ENCODE peak calls at places on chromosome 4, in seven cellular contexts. One of them, this sample, is unnamed.

GRCh38 chr4:182344968-182345367 is 101.8 kb downstream of the TENM3 start:
- DNase-seq in spleen: no peak
- DNase-seq in cardiac muscle cell: no peak
- DNase-seq in ascending aorta: no peak
- DNase-seq in K562: no peak
- DNase-seq in naive thymus-derived CD4-positive, alpha-beta T cell: no peak
- DNase-seq in tibial nerve: no peak
- DNase-seq in this sample: no peak

GRCh38 chr4:83731609-83732008 is 195.7 kb downstream of the GPAT3 start:
- DNase-seq in spleen: no peak
- DNase-seq in cardiac muscle cell: no peak
- DNase-seq in ascending aorta: no peak
- DNase-seq in K562: peak; percentile 10
- DNase-seq in naive thymus-derived CD4-positive, alpha-beta T cell: no peak
- DNase-seq in tibial nerve: no peak
- DNase-seq in this sample: no peak

GRCh38 chr4:159014896-159015295 is 88.0 kb upstream of the RAPGEF2 start:
- DNase-seq in spleen: no peak
- DNase-seq in cardiac muscle cell: no peak
- DNase-seq in ascending aorta: no peak
- DNase-seq in K562: no peak
- DNase-seq in naive thymus-derived CD4-positive, alpha-beta T cell: no peak
- DNase-seq in tibial nerve: no peak
- DNase-seq in this sample: no peak

GRCh38 chr4:117477925-117478324 is 392.5 kb upstream of the TRAM1L1 start:
- DNase-seq in spleen: no peak
- DNase-seq in cardiac muscle cell: no peak
- DNase-seq in ascending aorta: no peak
- DNase-seq in K562: no peak
- DNase-seq in naive thymus-derived CD4-positive, alpha-beta T cell: no peak
- DNase-seq in tibial nerve: no peak
- DNase-seq in this sample: no peak

GRCh38 chr4:128009428-128009827 is 44.2 kb downstream of the ABHD18 start:
- DNase-seq in spleen: no peak
- DNase-seq in cardiac muscle cell: no peak
- DNase-seq in ascending aorta: no peak
- DNase-seq in K562: no peak
- DNase-seq in naive thymus-derived CD4-positive, alpha-beta T cell: no peak
- DNase-seq in tibial nerve: no peak
- DNase-seq in this sample: no peak

GRCh38 chr4:1130318-1131186 is 17.2 kb upstream of the RNF212 start:
- DNase-seq in spleen: peak; percentile 91
- DNase-seq in cardiac muscle cell: peak; percentile 87
- DNase-seq in ascending aorta: no peak
- DNase-seq in K562: peak; percentile 86
- DNase-seq in naive thymus-derived CD4-positive, alpha-beta T cell: peak; percentile 57
- DNase-seq in tibial nerve: peak; percentile 73
- DNase-seq in this sample: peak; percentile 53

GRCh38 chr4:130361616-130362015 is 1265.7 kb downstream of the C4orf33 start:
- DNase-seq in spleen: no peak
- DNase-seq in cardiac muscle cell: no peak
- DNase-seq in ascending aorta: no peak
- DNase-seq in K562: no peak
- DNase-seq in naive thymus-derived CD4-positive, alpha-beta T cell: no peak
- DNase-seq in tibial nerve: no peak
- DNase-seq in this sample: no peak

GRCh38 chr4:174154455-174154854 is 129.0 kb downstream of the FBXO8 start:
- DNase-seq in spleen: no peak
- DNase-seq in cardiac muscle cell: peak; percentile 69
- DNase-seq in ascending aorta: no peak
- DNase-seq in K562: peak; percentile 64
- DNase-seq in naive thymus-derived CD4-positive, alpha-beta T cell: no peak
- DNase-seq in tibial nerve: no peak
- DNase-seq in this sample: no peak

GRCh38 chr4:72110886-72111285 is 79.1 kb downstream of the NPFFR2 start:
- DNase-seq in spleen: no peak
- DNase-seq in cardiac muscle cell: no peak
- DNase-seq in ascending aorta: no peak
- DNase-seq in K562: no peak
- DNase-seq in naive thymus-derived CD4-positive, alpha-beta T cell: no peak
- DNase-seq in tibial nerve: no peak
- DNase-seq in this sample: no peak

GRCh38 chr4:100356172-100356571 is 161.7 kb downstream of the EMCN start:
- DNase-seq in spleen: no peak
- DNase-seq in cardiac muscle cell: peak; percentile 10
- DNase-seq in ascending aorta: no peak
- DNase-seq in K562: no peak
- DNase-seq in naive thymus-derived CD4-positive, alpha-beta T cell: no peak
- DNase-seq in tibial nerve: no peak
- DNase-seq in this sample: no peak

GRCh38 chr4:67545996-67546356 is 673 bp upstream of the CENPC start:
- DNase-seq in spleen: no peak
- DNase-seq in cardiac muscle cell: no peak
- DNase-seq in ascending aorta: no peak
- DNase-seq in K562: no peak
- DNase-seq in naive thymus-derived CD4-positive, alpha-beta T cell: no peak
- DNase-seq in tibial nerve: no peak
- DNase-seq in this sample: peak; percentile 28

GRCh38 chr4:37795796-37796195 is 30.7 kb upstream of the PGM2 start:
- DNase-seq in spleen: no peak
- DNase-seq in cardiac muscle cell: no peak
- DNase-seq in ascending aorta: no peak
- DNase-seq in K562: no peak
- DNase-seq in naive thymus-derived CD4-positive, alpha-beta T cell: no peak
- DNase-seq in tibial nerve: no peak
- DNase-seq in this sample: no peak

GRCh38 chr4:992297-993110 is 700 bp downstream of the SLC26A1 start:
- DNase-seq in spleen: no peak
- DNase-seq in cardiac muscle cell: no peak
- DNase-seq in ascending aorta: no peak
- DNase-seq in K562: peak; percentile 94
- DNase-seq in naive thymus-derived CD4-positive, alpha-beta T cell: no peak
- DNase-seq in tibial nerve: no peak
- DNase-seq in this sample: no peak

DNA sequence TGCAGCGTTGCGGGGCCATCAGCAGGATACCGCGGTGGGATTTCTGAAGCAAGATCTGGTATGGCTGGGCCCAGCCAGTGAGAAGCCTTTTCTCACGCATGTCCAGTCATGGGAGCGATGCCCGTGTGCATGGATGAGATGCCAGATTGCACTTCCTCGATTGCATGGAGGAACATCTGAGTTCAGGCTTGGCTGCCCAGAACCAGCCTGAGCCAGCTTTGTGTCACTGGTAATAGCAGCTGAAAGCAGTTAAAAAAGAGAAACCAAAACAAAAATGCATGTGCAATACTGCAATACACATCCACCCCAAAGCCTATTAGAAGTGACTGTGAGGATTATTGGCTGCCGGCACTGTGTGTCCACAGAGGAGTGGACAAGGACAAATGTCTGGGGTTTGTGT is 59.3 kb downstream of the PSAPL1 start:
- DNase-seq in spleen: no peak
- DNase-seq in cardiac muscle cell: peak; percentile 7
- DNase-seq in ascending aorta: no peak
- DNase-seq in K562: no peak
- DNase-seq in naive thymus-derived CD4-positive, alpha-beta T cell: no peak
- DNase-seq in tibial nerve: peak; percentile 20
- DNase-seq in this sample: no peak
- H3K27ac ChIP-seq in spleen: no peak overlapping the region
- H3K27ac ChIP-seq in cardiac muscle cell: no peak overlapping the region
- H3K27ac ChIP-seq in ascending aorta: no peak overlapping the region
- H3K27ac ChIP-seq in K562: no peak overlapping the region
- H3K27ac ChIP-seq in naive thymus-derived CD4-positive, alpha-beta T cell: no peak overlapping the region
- H3K27ac ChIP-seq in tibial nerve: peak overlapping the region; percentile 76
- H3K27ac ChIP-seq in this sample: no peak overlapping the region

DNA sequence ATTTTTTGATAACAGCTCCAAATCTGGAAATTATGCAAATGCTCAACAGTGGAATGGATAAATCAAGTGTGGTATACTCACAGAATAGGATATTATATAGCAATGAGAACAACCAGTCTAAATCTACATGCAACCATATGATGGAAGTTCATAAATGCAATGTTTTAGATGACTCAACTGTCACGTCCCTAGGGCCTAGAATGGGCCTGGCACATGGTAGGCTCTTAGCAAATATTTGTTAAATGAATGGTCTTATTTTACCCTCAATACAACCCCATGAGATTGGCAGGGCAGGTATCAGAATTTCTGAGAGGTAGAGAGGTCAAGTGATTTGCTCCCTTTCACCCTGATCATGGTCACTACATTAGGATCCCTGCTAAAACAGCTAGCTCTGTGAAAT is 14.6 kb upstream of the NKX3-2 start:
- DNase-seq in spleen: no peak
- DNase-seq in cardiac muscle cell: no peak
- DNase-seq in ascending aorta: no peak
- DNase-seq in K562: no peak
- DNase-seq in naive thymus-derived CD4-positive, alpha-beta T cell: no peak
- DNase-seq in tibial nerve: no peak
- DNase-seq in this sample: no peak
- H3K27ac ChIP-seq in spleen: no peak overlapping the region
- H3K27ac ChIP-seq in cardiac muscle cell: no peak overlapping the region
- H3K27ac ChIP-seq in ascending aorta: no peak overlapping the region
- H3K27ac ChIP-seq in K562: no peak overlapping the region
- H3K27ac ChIP-seq in naive thymus-derived CD4-positive, alpha-beta T cell: no peak overlapping the region
- H3K27ac ChIP-seq in tibial nerve: no peak overlapping the region
- H3K27ac ChIP-seq in this sample: peak overlapping the region; percentile 82

DNA sequence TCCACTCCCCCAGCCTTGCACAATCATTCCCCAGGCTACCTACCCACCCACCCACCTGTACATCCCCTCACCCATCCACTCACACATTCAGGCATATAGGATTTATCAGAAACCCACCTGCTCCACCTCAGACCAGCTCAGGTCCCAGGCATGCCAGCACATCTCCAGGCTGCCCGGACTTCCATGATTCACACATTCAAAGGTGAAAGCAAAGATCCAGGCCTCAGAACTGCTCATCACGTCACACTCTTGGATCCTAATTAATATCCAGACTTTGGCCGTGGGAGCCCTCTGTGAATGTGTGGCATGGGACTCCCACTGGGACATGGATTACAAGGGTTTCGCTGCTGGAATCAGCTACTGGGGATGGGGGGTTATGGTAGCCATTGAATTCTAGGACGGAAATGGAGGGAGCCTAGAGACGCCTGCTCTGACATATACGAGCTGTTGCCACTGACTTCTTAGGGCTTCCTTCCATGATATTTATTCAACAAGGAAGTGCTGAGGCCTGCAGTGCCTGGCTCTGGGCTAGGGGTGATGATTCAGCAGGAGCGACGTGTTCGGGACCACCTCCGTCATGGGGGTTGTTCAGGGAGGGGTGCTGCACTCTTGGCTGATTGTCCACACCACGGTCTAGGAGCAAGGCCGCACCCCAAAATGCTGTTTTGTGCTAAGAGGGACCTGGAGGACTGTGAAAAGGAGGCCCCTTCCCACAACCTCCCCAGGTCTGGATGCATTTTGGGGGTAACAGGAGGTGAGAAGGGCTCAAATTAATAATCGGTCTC is 56.9 kb upstream of the ADRA2C start:
- DNase-seq in spleen: peak; percentile 35
- DNase-seq in cardiac muscle cell: no peak
- DNase-seq in ascending aorta: no peak
- DNase-seq in K562: no peak
- DNase-seq in naive thymus-derived CD4-positive, alpha-beta T cell: no peak
- DNase-seq in tibial nerve: no peak
- DNase-seq in this sample: no peak
- H3K27ac ChIP-seq in spleen: no peak overlapping the region
- H3K27ac ChIP-seq in cardiac muscle cell: no peak overlapping the region
- H3K27ac ChIP-seq in ascending aorta: peak overlapping the region; percentile 73
- H3K27ac ChIP-seq in K562: no peak overlapping the region
- H3K27ac ChIP-seq in naive thymus-derived CD4-positive, alpha-beta T cell: no peak overlapping the region
- H3K27ac ChIP-seq in tibial nerve: no peak overlapping the region
- H3K27ac ChIP-seq in this sample: no peak overlapping the region

DNA sequence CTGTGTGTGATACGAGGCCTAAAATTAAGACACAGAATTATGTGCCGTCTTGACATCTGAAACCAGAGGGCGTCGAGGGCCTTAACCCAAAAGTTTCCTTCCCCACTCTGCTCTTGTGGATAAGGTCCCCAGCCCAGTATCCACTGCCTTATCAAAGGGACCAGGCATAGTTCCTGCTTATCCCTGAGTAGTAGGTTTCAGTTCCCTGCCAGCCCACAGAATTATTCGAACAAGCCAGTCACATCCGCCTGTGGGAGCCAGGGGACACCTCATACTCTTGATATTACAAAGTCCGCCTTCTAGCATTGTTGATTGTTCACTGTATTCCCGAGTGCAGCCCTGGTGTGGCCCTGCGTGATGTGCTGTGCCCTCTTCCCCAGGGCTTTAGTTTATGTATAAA is 5.4 kb upstream of the MMRN1 start:
- DNase-seq in spleen: no peak
- DNase-seq in cardiac muscle cell: peak; percentile 6
- DNase-seq in ascending aorta: no peak
- DNase-seq in K562: peak; percentile 81
- DNase-seq in naive thymus-derived CD4-positive, alpha-beta T cell: no peak
- DNase-seq in tibial nerve: no peak
- DNase-seq in this sample: no peak
- H3K27ac ChIP-seq in spleen: no peak overlapping the region
- H3K27ac ChIP-seq in cardiac muscle cell: peak overlapping the region; percentile 38
- H3K27ac ChIP-seq in ascending aorta: no peak overlapping the region
- H3K27ac ChIP-seq in K562: peak overlapping the region; percentile 63
- H3K27ac ChIP-seq in naive thymus-derived CD4-positive, alpha-beta T cell: no peak overlapping the region
- H3K27ac ChIP-seq in tibial nerve: no peak overlapping the region
- H3K27ac ChIP-seq in this sample: no peak overlapping the region

GRCh38 chr4:87117730-87118075 is 102.7 kb downstream of the KLHL8 start:
- DNase-seq in spleen: no peak
- DNase-seq in cardiac muscle cell: no peak
- DNase-seq in ascending aorta: no peak
- DNase-seq in K562: no peak
- DNase-seq in naive thymus-derived CD4-positive, alpha-beta T cell: no peak
- DNase-seq in tibial nerve: no peak
- DNase-seq in this sample: no peak

GRCh38 chr4:87118826-87119225 is 101.6 kb downstream of the KLHL8 start:
- DNase-seq in spleen: no peak
- DNase-seq in cardiac muscle cell: peak; percentile 37
- DNase-seq in ascending aorta: no peak
- DNase-seq in K562: peak; percentile 37
- DNase-seq in naive thymus-derived CD4-positive, alpha-beta T cell: no peak
- DNase-seq in tibial nerve: no peak
- DNase-seq in this sample: no peak

GRCh38 chr4:87116230-87116629 is 104.2 kb downstream of the KLHL8 start:
- DNase-seq in spleen: no peak
- DNase-seq in cardiac muscle cell: no peak
- DNase-seq in ascending aorta: no peak
- DNase-seq in K562: no peak
- DNase-seq in naive thymus-derived CD4-positive, alpha-beta T cell: no peak
- DNase-seq in tibial nerve: no peak
- DNase-seq in this sample: no peak

GRCh38 chr4:87118421-87118820 is 102.0 kb downstream of the KLHL8 start:
- DNase-seq in spleen: no peak
- DNase-seq in cardiac muscle cell: no peak
- DNase-seq in ascending aorta: no peak
- DNase-seq in K562: no peak
- DNase-seq in naive thymus-derived CD4-positive, alpha-beta T cell: no peak
- DNase-seq in tibial nerve: no peak
- DNase-seq in this sample: no peak

GRCh38 chr4:87117051-87117729 is 103.2 kb downstream of the KLHL8 start:
- DNase-seq in spleen: no peak
- DNase-seq in cardiac muscle cell: no peak
- DNase-seq in ascending aorta: no peak
- DNase-seq in K562: no peak
- DNase-seq in naive thymus-derived CD4-positive, alpha-beta T cell: no peak
- DNase-seq in tibial nerve: no peak
- DNase-seq in this sample: no peak
- H3K27ac ChIP-seq in spleen: no peak overlapping the region
- H3K27ac ChIP-seq in cardiac muscle cell: peak overlapping the region; percentile 87
- H3K27ac ChIP-seq in ascending aorta: peak overlapping the region; percentile 20
- H3K27ac ChIP-seq in K562: no peak overlapping the region
- H3K27ac ChIP-seq in naive thymus-derived CD4-positive, alpha-beta T cell: no peak overlapping the region
- H3K27ac ChIP-seq in tibial nerve: no peak overlapping the region
- H3K27ac ChIP-seq in this sample: no peak overlapping the region

This sample was measured in SJCRH30.